ENCODE peak calls at places on chromosomes 2 and 18, in six cellular contexts. One of them, this sample, is unnamed.
A peak's percentile ranks its signal among the peaks of the same experiment; 100 is the strongest.

GRCh38 chr2:43133336-43133707 is 93.1 kb downstream of the ZFP36L2 start:
- DNase-seq in NCI-H1105 treated with DMSO at 0.1 percent for 48 hours: no peak
- DNase-seq in HT1080: no peak
- DNase-seq in SW480: no peak
- DNase-seq in mucosa of descending colon: no peak
- DNase-seq in lung microvascular endothelial cell: no peak
- DNase-seq in this sample: no peak

GRCh38 chr18:62781262-62781661 is 65.9 kb downstream of the PHLPP1 start:
- DNase-seq in NCI-H1105 treated with DMSO at 0.1 percent for 48 hours: no peak
- DNase-seq in HT1080: no peak
- DNase-seq in SW480: peak; percentile 2
- DNase-seq in mucosa of descending colon: no peak
- DNase-seq in lung microvascular endothelial cell: no peak
- DNase-seq in this sample: no peak

GRCh38 chr18:68840554-68841263 is 42.8 kb downstream of the CCDC102B start:
- DNase-seq in NCI-H1105 treated with DMSO at 0.1 percent for 48 hours: no peak
- DNase-seq in HT1080: peak; percentile 88
- DNase-seq in SW480: peak; percentile 11
- DNase-seq in mucosa of descending colon: no peak
- DNase-seq in lung microvascular endothelial cell: peak; percentile 90
- DNase-seq in this sample: peak; percentile 20

GRCh38 chr18:42412896-42413295 is 457.9 kb downstream of the PIK3C3 start:
- DNase-seq in NCI-H1105 treated with DMSO at 0.1 percent for 48 hours: no peak
- DNase-seq in HT1080: peak; percentile 26
- DNase-seq in SW480: no peak
- DNase-seq in mucosa of descending colon: no peak
- DNase-seq in lung microvascular endothelial cell: peak; percentile 6
- DNase-seq in this sample: no peak

GRCh38 chr2:46561731-46562450 is 82.5 kb downstream of the TMEM247 start:
- DNase-seq in NCI-H1105 treated with DMSO at 0.1 percent for 48 hours: no peak
- DNase-seq in HT1080: no peak
- DNase-seq in SW480: no peak
- DNase-seq in mucosa of descending colon: no peak
- DNase-seq in lung microvascular endothelial cell: no peak
- DNase-seq in this sample: peak; percentile 68

GRCh38 chr18:59627414-59627813 is 69.8 kb downstream of the CCBE1 start:
- DNase-seq in NCI-H1105 treated with DMSO at 0.1 percent for 48 hours: no peak
- DNase-seq in HT1080: no peak
- DNase-seq in SW480: no peak
- DNase-seq in mucosa of descending colon: no peak
- DNase-seq in lung microvascular endothelial cell: no peak
- DNase-seq in this sample: no peak

GRCh38 chr2:174717273-174717672 is 47.0 kb downstream of the CHRNA1 start:
- DNase-seq in NCI-H1105 treated with DMSO at 0.1 percent for 48 hours: no peak
- DNase-seq in HT1080: peak; percentile 58
- DNase-seq in SW480: peak; percentile 50
- DNase-seq in mucosa of descending colon: no peak
- DNase-seq in lung microvascular endothelial cell: no peak
- DNase-seq in this sample: no peak

GRCh38 chr2:1360132-1360531 is 53.1 kb upstream of the TPO start:
- DNase-seq in NCI-H1105 treated with DMSO at 0.1 percent for 48 hours: no peak
- DNase-seq in HT1080: no peak
- DNase-seq in SW480: no peak
- DNase-seq in mucosa of descending colon: no peak
- DNase-seq in lung microvascular endothelial cell: no peak
- DNase-seq in this sample: no peak

GRCh38 chr2:238291550-238292281 is 3.3 kb upstream of the PER2 start:
- DNase-seq in NCI-H1105 treated with DMSO at 0.1 percent for 48 hours: no peak
- DNase-seq in HT1080: no peak
- DNase-seq in SW480: no peak
- DNase-seq in mucosa of descending colon: peak; percentile 55
- DNase-seq in lung microvascular endothelial cell: no peak
- DNase-seq in this sample: no peak

GRCh38 chr2:234454433-234454832 is 42.4 kb downstream of the ARL4C start:
- DNase-seq in NCI-H1105 treated with DMSO at 0.1 percent for 48 hours: no peak
- DNase-seq in HT1080: no peak
- DNase-seq in SW480: no peak
- DNase-seq in mucosa of descending colon: no peak
- DNase-seq in lung microvascular endothelial cell: no peak
- DNase-seq in this sample: no peak

GRCh38 chr2:72813841-72814240 is 12.0 kb downstream of the EXOC6B start:
- DNase-seq in NCI-H1105 treated with DMSO at 0.1 percent for 48 hours: no peak
- DNase-seq in HT1080: no peak
- DNase-seq in SW480: no peak
- DNase-seq in mucosa of descending colon: no peak
- DNase-seq in lung microvascular endothelial cell: peak; percentile 20
- DNase-seq in this sample: no peak

GRCh38 chr2:225570000-225570399 is 170.5 kb downstream of the NYAP2 start:
- DNase-seq in NCI-H1105 treated with DMSO at 0.1 percent for 48 hours: no peak
- DNase-seq in HT1080: no peak
- DNase-seq in SW480: no peak
- DNase-seq in mucosa of descending colon: no peak
- DNase-seq in lung microvascular endothelial cell: no peak
- DNase-seq in this sample: no peak

GRCh38 chr18:13382990-13383821 is 164.6 kb downstream of the LDLRAD4 start:
- DNase-seq in NCI-H1105 treated with DMSO at 0.1 percent for 48 hours: no peak
- DNase-seq in HT1080: no peak
- DNase-seq in SW480: no peak
- DNase-seq in mucosa of descending colon: no peak
- DNase-seq in lung microvascular endothelial cell: no peak
- DNase-seq in this sample: no peak

GRCh38 chr2:217650716-217651360 is 352.0 kb downstream of the TNS1 start:
- DNase-seq in NCI-H1105 treated with DMSO at 0.1 percent for 48 hours: peak; percentile 46
- DNase-seq in HT1080: peak; percentile 47
- DNase-seq in SW480: peak; percentile 36
- DNase-seq in mucosa of descending colon: no peak
- DNase-seq in lung microvascular endothelial cell: peak; percentile 57
- DNase-seq in this sample: peak; percentile 84

GRCh38 chr2:17643031-17643615 is 102.6 kb downstream of the VSNL1 start:
- DNase-seq in NCI-H1105 treated with DMSO at 0.1 percent for 48 hours: no peak
- DNase-seq in HT1080: peak; percentile 95
- DNase-seq in SW480: peak; percentile 63
- DNase-seq in mucosa of descending colon: no peak
- DNase-seq in lung microvascular endothelial cell: no peak
- DNase-seq in this sample: peak; percentile 45

GRCh38 chr2:38099096-38099997 is 23.4 kb upstream of the CYP1B1 start:
- DNase-seq in NCI-H1105 treated with DMSO at 0.1 percent for 48 hours: no peak
- DNase-seq in HT1080: no peak
- DNase-seq in SW480: no peak
- DNase-seq in mucosa of descending colon: no peak
- DNase-seq in lung microvascular endothelial cell: no peak
- DNase-seq in this sample: no peak

GRCh38 chr2:19883486-19883885 is 18.3 kb downstream of the TTC32 start:
- DNase-seq in NCI-H1105 treated with DMSO at 0.1 percent for 48 hours: no peak
- DNase-seq in HT1080: no peak
- DNase-seq in SW480: no peak
- DNase-seq in mucosa of descending colon: no peak
- DNase-seq in lung microvascular endothelial cell: no peak
- DNase-seq in this sample: no peak

GRCh38 chr2:46540496-46541342 is 61.4 kb downstream of the TMEM247 start:
- DNase-seq in NCI-H1105 treated with DMSO at 0.1 percent for 48 hours: no peak
- DNase-seq in HT1080: peak; percentile 75
- DNase-seq in SW480: peak; percentile 60
- DNase-seq in mucosa of descending colon: no peak
- DNase-seq in lung microvascular endothelial cell: peak; percentile 88
- DNase-seq in this sample: peak; percentile 68

GRCh38 chr18:61039251-61039650 is 294.0 kb upstream of the CDH20 start:
- DNase-seq in NCI-H1105 treated with DMSO at 0.1 percent for 48 hours: no peak
- DNase-seq in HT1080: no peak
- DNase-seq in SW480: no peak
- DNase-seq in mucosa of descending colon: no peak
- DNase-seq in lung microvascular endothelial cell: no peak
- DNase-seq in this sample: no peak

GRCh38 chr2:203326355-203326754 is 1.8 kb upstream of the ABI2 start:
- DNase-seq in NCI-H1105 treated with DMSO at 0.1 percent for 48 hours: no peak
- DNase-seq in HT1080: no peak
- DNase-seq in SW480: no peak
- DNase-seq in mucosa of descending colon: no peak
- DNase-seq in lung microvascular endothelial cell: no peak
- DNase-seq in this sample: no peak

GRCh38 chr2:120314656-120315366 is 31.1 kb upstream of the INHBB start:
- DNase-seq in NCI-H1105 treated with DMSO at 0.1 percent for 48 hours: no peak
- DNase-seq in HT1080: no peak
- DNase-seq in SW480: no peak
- DNase-seq in mucosa of descending colon: no peak
- DNase-seq in lung microvascular endothelial cell: no peak
- DNase-seq in this sample: no peak

GRCh38 chr2:46297546-46298271 is 502 bp downstream of the EPAS1 start:
- DNase-seq in NCI-H1105 treated with DMSO at 0.1 percent for 48 hours: peak; percentile 23
- DNase-seq in HT1080: peak; percentile 55
- DNase-seq in SW480: peak; percentile 70
- DNase-seq in mucosa of descending colon: peak; percentile 93
- DNase-seq in lung microvascular endothelial cell: peak; percentile 69
- DNase-seq in this sample: peak; percentile 35

GRCh38 chr2:44268259-44268649 is 7.0 kb upstream of the SLC3A1 start:
- DNase-seq in NCI-H1105 treated with DMSO at 0.1 percent for 48 hours: no peak
- DNase-seq in HT1080: peak; percentile 38
- DNase-seq in SW480: no peak
- DNase-seq in mucosa of descending colon: no peak
- DNase-seq in lung microvascular endothelial cell: no peak
- DNase-seq in this sample: peak; percentile 68

GRCh38 chr2:221304916-221305315 is 267.2 kb downstream of the EPHA4 start:
- DNase-seq in NCI-H1105 treated with DMSO at 0.1 percent for 48 hours: peak; percentile 57
- DNase-seq in HT1080: no peak
- DNase-seq in SW480: no peak
- DNase-seq in mucosa of descending colon: no peak
- DNase-seq in lung microvascular endothelial cell: no peak
- DNase-seq in this sample: no peak

GRCh38 chr2:3472296-3472695 is 47.0 kb downstream of the ADI1 start:
- DNase-seq in NCI-H1105 treated with DMSO at 0.1 percent for 48 hours: no peak
- DNase-seq in HT1080: no peak
- DNase-seq in SW480: no peak
- DNase-seq in mucosa of descending colon: no peak
- DNase-seq in lung microvascular endothelial cell: no peak
- DNase-seq in this sample: no peak

GRCh38 chr2:33620-34019 is 12.7 kb downstream of the FAM110C start:
- DNase-seq in NCI-H1105 treated with DMSO at 0.1 percent for 48 hours: no peak
- DNase-seq in HT1080: peak; percentile 69
- DNase-seq in SW480: peak; percentile 65
- DNase-seq in mucosa of descending colon: no peak
- DNase-seq in lung microvascular endothelial cell: peak; percentile 73
- DNase-seq in this sample: no peak

GRCh38 chr2:32963941-32964340 is 17.2 kb downstream of the LTBP1 start:
- DNase-seq in NCI-H1105 treated with DMSO at 0.1 percent for 48 hours: no peak
- DNase-seq in HT1080: no peak
- DNase-seq in SW480: no peak
- DNase-seq in mucosa of descending colon: no peak
- DNase-seq in lung microvascular endothelial cell: no peak
- DNase-seq in this sample: no peak

GRCh38 chr2:168054657-168055056 is 192.7 kb downstream of the STK39 start:
- DNase-seq in NCI-H1105 treated with DMSO at 0.1 percent for 48 hours: no peak
- DNase-seq in HT1080: no peak
- DNase-seq in SW480: no peak
- DNase-seq in mucosa of descending colon: no peak
- DNase-seq in lung microvascular endothelial cell: no peak
- DNase-seq in this sample: no peak

This sample was measured in SJCRH30.